ENCODE peak calls at places on chromosomes 4 and X, in seven cellular contexts. C is IMR-90, Y is breast epithelium, O is PC-9, X is mammary epithelial cell, H is spleen, A is lung. R is an unnamed sample. For H3K9me3, the result is how much of the 10 kb centered on the place peaks cover.

GRCh38 chr4:169649545-169650226 is 29.3 kb downstream of the CLCN3 start:
- DNase-seq in O (no peak), A (no peak), Y (no peak), H (no peak), C (no peak), X (no peak), R (no peak)

GRCh38 chrX:29869837-29870236 is 345.5 kb upstream of the MAGEB2 start:
- DNase-seq in Y (no peak), C (no peak), X (no peak), A (no peak), H (no peak), O (no peak), R (no peak)

GRCh38 chr4:117771647-117772337 is 262.5 kb upstream of the NDST3 start:
- DNase-seq in C (no peak), O (no peak), Y (no peak), H (no peak), A (no peak), X (no peak), R (peak)

GRCh38 chr4:4859799-4860380 is 425 bp downstream of the MSX1 start:
- DNase-seq in H (no peak), Y (no peak), A (no peak), O (no peak), X (no peak), C (no peak), R (peak)

GRCh38 chr4:89158884-89159503 is 47.7 kb downstream of the TIGD2 start:
- DNase-seq in A (no peak), C (peak), H (no peak), O (peak), Y (no peak), X (peak), R (no peak)

GRCh38 chrX:27136325-27136724 is 326.8 kb downstream of the PPP4R3C start:
- DNase-seq in C (no peak), O (no peak), A (no peak), Y (no peak), H (no peak), X (no peak), R (no peak)

GRCh38 chr4:73674451-73674919 is 54.2 kb upstream of the RASSF6 start:
- DNase-seq in O (no peak), H (no peak), A (no peak), X (peak), Y (no peak), C (peak), R (no peak)

GRCh38 chr4:41359069-41359769 is 102.5 kb downstream of the UCHL1 start:
- DNase-seq in H (peak), A (peak), X (no peak), O (no peak), C (no peak), Y (no peak), R (peak)

GRCh38 chr4:98567611-98568010 is 90.8 kb downstream of the TSPAN5 start:
- DNase-seq in Y (no peak), H (no peak), X (no peak), C (no peak), A (no peak), O (no peak), R (no peak)

GRCh38 chr4:11543710-11544109 is 115.0 kb upstream of the HS3ST1 start:
- DNase-seq in Y (no peak), X (peak), A (no peak), C (peak), H (no peak), O (peak), R (no peak)

GRCh38 chr4:188986271-188986689 is 847.0 kb downstream of the TRIML1 start:
- DNase-seq in O (no peak), C (peak), H (no peak), Y (no peak), A (no peak), X (peak), R (no peak)

GRCh38 chr4:1872918-1873269 is 1.7 kb downstream of the NSD2 start:
- DNase-seq in Y (no peak), O (no peak), X (peak), C (peak), A (no peak), H (no peak), R (no peak)

GRCh38 chrX:3548743-3549441 is 164.6 kb downstream of the PRKX start:
- DNase-seq in X (peak), C (peak), H (no peak), A (no peak), Y (no peak), O (no peak), R (no peak)

GRCh38 chr4:123265443-123265842 is 131.2 kb upstream of the SPRY1 start:
- DNase-seq in A (no peak), C (no peak), X (peak), Y (no peak), O (peak), H (no peak), R (no peak)

GRCh38 chrX:49878834-49879655 is at the start of gene USP27X:
- DNase-seq in O (peak), Y (peak), X (peak), C (peak), H (peak), A (peak), R (peak)

GRCh38 chr4:141158219-141158618 is 24.9 kb upstream of the RNF150 start:
- DNase-seq in Y (no peak), H (no peak), C (peak), A (no peak), X (no peak), O (no peak), R (no peak)

GRCh38 chr4:152273343-152273742 is 262.5 kb downstream of the FBXW7 start:
- DNase-seq in A (no peak), C (peak), Y (no peak), H (no peak), X (peak), O (no peak), R (no peak)

GRCh38 chr4:78432896-78433295 is 118.7 kb upstream of the ANXA3 start:
- DNase-seq in O (no peak), Y (no peak), H (no peak), X (peak), C (peak), A (no peak), R (no peak)

GRCh38 chrX:81957318-81957717 is 755.4 kb downstream of the SH3BGRL start:
- DNase-seq in C (no peak), X (no peak), H (no peak), Y (no peak), A (no peak), O (no peak), R (no peak)

GRCh38 chrX:153984351-153985178 is 12.0 kb downstream of the TMEM187 start:
- DNase-seq in A (no peak), Y (no peak), H (peak), X (no peak), O (no peak), C (no peak), R (no peak)

GRCh38 chrX:115437841-115438240 is 123.1 kb upstream of the PLS3 start:
- DNase-seq in H (no peak), C (no peak), A (no peak), Y (no peak), X (no peak), O (no peak), R (no peak)

GRCh38 chrX:148504412-148504950 is 4.1 kb downstream of the AFF2 start:
- DNase-seq in X (no peak), C (no peak), H (peak), Y (no peak), A (no peak), O (no peak), R (peak)

GRCh38 chrX:154531626-154532025 is 15.0 kb downstream of the G6PD start:
- DNase-seq in C (peak), A (no peak), Y (no peak), X (no peak), O (no peak), H (no peak), R (peak)

GRCh38 chr4:15914291-15914690 is 24.2 kb downstream of the FGFBP1 start:
- DNase-seq in C (peak), H (no peak), A (no peak), Y (no peak), X (peak), O (peak), R (no peak)

GRCh38 chrX:27565992-27566391 is 24.2 kb upstream of the DCAF8L2 start:
- DNase-seq in O (no peak), H (no peak), Y (no peak), A (no peak), C (peak), X (no peak), R (peak)

GRCh38 chr4:10326075-10326474 is 131.2 kb downstream of the ZNF518B start:
- DNase-seq in Y (no peak), O (no peak), C (no peak), H (no peak), X (no peak), A (no peak), R (no peak)

GRCh38 chr4:42329421-42329820 is 67.9 kb upstream of the SHISA3 start:
- DNase-seq in C (no peak), H (no peak), A (no peak), O (no peak), X (no peak), Y (no peak), R (no peak)

DNA sequence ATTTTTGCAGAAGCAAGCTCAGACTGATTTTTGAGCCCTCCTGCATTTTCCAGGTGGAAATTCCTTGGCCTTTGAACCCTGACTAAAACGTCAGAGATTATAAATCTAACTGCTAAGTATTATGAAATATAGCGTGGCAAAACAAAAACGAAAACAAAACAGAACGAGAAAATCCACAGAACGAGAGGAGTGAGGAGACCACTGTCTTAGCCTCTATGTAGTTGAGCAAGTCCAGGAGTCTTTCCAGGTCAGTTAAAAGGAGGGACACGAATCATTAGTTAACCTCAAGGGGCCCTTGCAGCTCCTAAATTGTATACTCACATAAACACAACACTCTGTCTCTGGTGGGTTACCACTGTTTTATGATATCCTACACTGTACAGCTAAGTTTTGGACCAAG is 80.2 kb downstream of the SYNPO2 start:
- DNase-seq in O (no peak), H (no peak), X (no peak), C (no peak), Y (no peak), A (no peak), R (no peak)
- H3K4me3 ChIP-seq in O (no peak), H (no peak), X (no peak), C (no peak), Y (no peak), A (no peak), R (no peak)

GRCh38 chr4:19492611-19493010 is 759.1 kb upstream of the SLIT2 start:
- DNase-seq in C (peak), O (no peak), H (no peak), Y (no peak), A (no peak), X (no peak), R (no peak)
- H3K9me3 ChIP-seq in C (under half), O (under half), H (under half), Y (under half), A (under half), X (under half), R (under half)

DNA sequence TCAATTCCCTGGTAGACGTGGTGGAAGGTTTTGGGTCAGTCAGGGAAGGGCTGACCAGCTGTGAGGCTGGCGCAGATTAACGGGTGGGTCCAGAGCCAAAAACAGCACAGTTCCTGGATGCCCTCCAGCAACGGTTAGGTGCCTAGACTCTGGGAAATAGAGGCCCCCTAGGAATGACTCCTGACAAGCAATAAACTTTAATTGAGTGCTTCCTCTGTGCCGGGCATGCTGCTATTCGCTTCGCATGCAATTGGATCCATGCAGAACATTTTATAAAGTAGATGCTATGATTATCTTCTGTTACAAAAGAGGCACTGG is 36.0 kb downstream of the ETDC start:
- DNase-seq in H (no peak), Y (no peak), O (no peak), X (peak), A (no peak), C (peak), R (no peak)
- H3K27ac ChIP-seq in H (peak), Y (peak), O (no peak), X (peak), A (no peak), C (peak), R (no peak)

DNA sequence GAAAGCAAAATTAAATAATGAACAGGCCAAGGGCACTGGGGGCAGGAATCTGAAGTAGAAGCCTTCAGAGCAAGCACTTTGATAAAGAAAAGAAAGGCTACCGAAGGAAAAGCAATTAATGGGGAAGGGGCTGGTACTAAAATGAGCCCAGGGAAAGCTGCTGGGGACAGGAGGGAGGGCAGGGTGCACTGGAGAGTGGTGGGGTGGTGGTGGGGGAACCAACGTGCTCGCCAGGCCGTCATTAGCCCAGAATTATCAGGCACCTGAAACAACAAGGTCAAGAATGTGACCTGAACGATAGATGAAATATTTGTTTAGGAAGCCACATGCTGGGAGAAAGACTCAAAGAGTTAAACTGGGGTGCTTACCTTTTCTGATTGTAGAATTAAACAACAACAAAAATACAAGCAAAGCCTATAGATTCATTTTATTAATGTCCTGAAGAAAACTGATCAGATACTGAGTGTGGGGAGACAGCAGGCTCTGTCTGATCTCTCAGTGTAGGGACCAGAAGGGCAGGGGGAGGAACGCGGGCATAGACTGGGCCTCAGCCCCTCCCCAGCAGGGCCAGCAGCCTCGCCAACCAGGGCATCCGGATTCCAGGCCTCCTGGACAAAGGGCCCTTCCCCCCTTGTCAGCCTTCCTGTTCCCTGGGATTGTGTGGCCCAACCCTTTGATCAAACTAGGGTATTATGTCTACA is 239.7 kb upstream of the KLF3 start:
- DNase-seq in A (no peak), O (no peak), Y (no peak), C (no peak), H (no peak), X (no peak), R (peak)
- H3K4me3 ChIP-seq in A (no peak), O (no peak), Y (no peak), C (no peak), H (no peak), X (no peak), R (no peak)

GRCh38 chrX:53398216-53398615 is 24.2 kb downstream of the SMC1A start:
- DNase-seq in A (no peak), H (no peak), X (peak), C (no peak), O (no peak), Y (no peak), R (no peak)

GRCh38 chrX:53403535-53403934 is 18.9 kb downstream of the SMC1A start:
- DNase-seq in Y (no peak), A (no peak), H (no peak), C (no peak), O (no peak), X (no peak), R (no peak)
- H3K9me3 ChIP-seq in Y (under half), A (under half), H (under half), C (under half), O (under half), X (under half), R (under half)

GRCh38 chr4:8351931-8352367 is 82.4 kb downstream of the HTRA3 start:
- DNase-seq in C (peak), O (no peak), A (peak), Y (peak), X (no peak), H (no peak), R (no peak)
- H3K27ac ChIP-seq in C (peak), O (no peak), A (peak), Y (peak), X (no peak), H (no peak), R (no peak)

GRCh38 chr4:92305148-92305877 is 1.5 kb downstream of the GRID2 start:
- DNase-seq in C (peak), X (peak), H (no peak), Y (peak), O (no peak), A (peak), R (peak)

GRCh38 chr4:92304073-92304472 is 307 bp downstream of the GRID2 start:
- DNase-seq in H (no peak), C (no peak), X (no peak), O (no peak), A (no peak), Y (no peak), R (no peak)

GRCh38 chr4:92303621-92304027 is at the start of gene GRID2:
- DNase-seq in X (peak), O (no peak), A (no peak), H (no peak), Y (no peak), C (peak), R (peak)

GRCh38 chr4:92305878-92306520 is 2.2 kb downstream of the GRID2 start:
- DNase-seq in C (no peak), A (no peak), O (no peak), H (no peak), Y (no peak), X (no peak), R (peak)

DNA sequence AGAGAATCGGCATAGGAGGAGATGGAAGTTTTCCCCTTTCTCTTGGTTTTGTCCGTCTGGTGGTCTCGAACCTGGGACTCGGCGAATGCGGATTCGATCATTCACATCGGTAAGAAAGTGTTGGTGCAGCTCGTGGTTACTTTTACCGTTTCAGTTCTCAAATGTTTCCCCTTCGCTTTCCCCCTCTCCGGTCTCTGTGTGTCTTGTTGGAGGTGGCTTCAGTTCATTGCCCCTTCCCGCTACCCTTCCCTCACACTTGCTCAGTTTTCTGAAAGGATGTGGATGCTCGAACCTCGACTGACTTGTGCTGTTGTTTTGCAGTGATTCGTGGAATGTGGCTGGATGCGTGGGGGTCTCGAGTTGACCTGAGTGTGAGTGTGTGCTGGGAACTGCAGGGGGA is 870 bp downstream of the GRID2 start:
- DNase-seq in X (no peak), H (no peak), C (no peak), O (no peak), A (no peak), Y (no peak), R (peak)
- H3K4me3 ChIP-seq in X (no peak), H (no peak), C (no peak), O (no peak), A (no peak), Y (no peak), R (peak)

GRCh38 chr4:102057122-102057521 is 266.6 kb downstream of the BANK1 start:
- DNase-seq in X (no peak), H (no peak), A (no peak), C (no peak), Y (no peak), O (no peak), R (no peak)
- H3K9me3 ChIP-seq in X (under half), H (under half), A (under half), C (under half), Y (under half), O (under half), R (under half)

DNA sequence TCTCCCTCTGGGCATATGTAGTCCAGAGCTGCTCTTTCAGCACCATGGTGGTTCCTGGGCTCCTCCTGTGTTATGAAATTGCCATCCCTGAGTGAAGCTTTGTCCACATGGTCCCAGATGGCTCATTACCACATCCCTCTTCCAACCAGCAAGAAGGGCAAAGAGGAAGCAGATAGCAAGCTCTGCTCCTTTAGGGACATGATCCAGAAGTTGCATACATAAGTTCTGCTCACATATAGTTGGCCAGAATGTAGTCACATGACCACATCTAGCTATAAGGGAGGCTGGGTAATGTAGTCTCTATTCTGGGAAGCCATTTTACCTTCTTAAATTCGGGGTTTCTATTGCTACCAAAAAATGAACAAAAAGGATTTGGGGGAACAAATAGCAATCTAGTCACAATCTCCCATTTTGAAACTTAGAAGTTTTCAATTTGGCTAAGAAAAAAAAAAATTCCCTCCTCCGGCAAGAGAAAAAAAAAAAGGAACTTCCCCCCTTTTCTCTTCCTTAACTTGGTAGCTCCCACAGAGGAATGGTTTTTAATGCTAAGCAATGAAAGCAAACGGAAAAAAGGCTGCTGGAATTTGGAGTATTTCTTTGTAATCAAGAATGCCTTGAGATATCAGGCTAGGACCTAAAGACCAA is 88.2 kb upstream of the USP9X start:
- DNase-seq in X (peak), A (no peak), H (no peak), O (peak), Y (no peak), C (peak), R (peak)
- H3K27ac ChIP-seq in X (no peak), A (no peak), H (no peak), O (no peak), Y (no peak), C (peak), R (peak)

DNA sequence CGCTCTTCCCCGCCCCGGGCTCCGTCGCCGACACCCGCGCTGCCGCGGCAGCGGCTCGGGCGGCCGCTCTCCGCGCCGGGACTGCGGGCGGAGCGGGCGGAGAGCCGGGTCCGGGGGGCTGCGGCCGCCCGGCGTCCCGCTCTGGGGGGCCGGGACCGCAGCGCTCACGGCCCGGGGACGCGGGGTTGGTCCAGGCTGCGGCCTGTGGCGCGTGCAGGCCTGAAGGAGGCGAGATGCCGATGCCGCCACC is 492 bp downstream of the GALNT7 start:
- DNase-seq in H (no peak), X (no peak), A (no peak), C (no peak), O (no peak), Y (no peak), R (no peak)
- H3K4me3 ChIP-seq in H (peak), X (peak), A (peak), C (peak), O (peak), Y (peak), R (peak)

R was measured in endodermal cell.